ENCODE peak calls at places on chromosome 9, in five cellular contexts. One of them, this sample, is unnamed.
A peak's percentile ranks its signal among the peaks of the same experiment; 100 is the strongest.

GRCh38 chr9:91221332-91221731 is 140.4 kb downstream of the AUH start:
- DNase-seq in IMR-90: peak; percentile 92
- DNase-seq in brain microvascular endothelial cell: peak; percentile 89
- DNase-seq in lower lobe of right lung: no peak
- DNase-seq in pancreas: no peak
- DNase-seq in this sample: no peak

GRCh38 chr9:76996700-76997099 is 22.8 kb upstream of the FOXB2 start:
- DNase-seq in lower lobe of right lung: no peak
- DNase-seq in brain microvascular endothelial cell: peak; percentile 28
- DNase-seq in IMR-90: peak; percentile 21
- DNase-seq in pancreas: no peak
- DNase-seq in this sample: no peak

GRCh38 chr9:98091735-98092632 is 27.0 kb downstream of the TRIM14 start:
- DNase-seq in IMR-90: peak; percentile 30
- DNase-seq in lower lobe of right lung: no peak
- DNase-seq in pancreas: no peak
- DNase-seq in brain microvascular endothelial cell: peak; percentile 41
- DNase-seq in this sample: no peak

GRCh38 chr9:102911185-102911584 is 83.9 kb upstream of the CYLC2 start:
- DNase-seq in pancreas: no peak
- DNase-seq in lower lobe of right lung: no peak
- DNase-seq in brain microvascular endothelial cell: no peak
- DNase-seq in IMR-90: no peak
- DNase-seq in this sample: no peak

GRCh38 chr9:26975728-26976707 is 19.8 kb downstream of the IFT74 start:
- DNase-seq in pancreas: peak; percentile 55
- DNase-seq in IMR-90: peak; percentile 46
- DNase-seq in lower lobe of right lung: no peak
- DNase-seq in brain microvascular endothelial cell: peak; percentile 34
- DNase-seq in this sample: no peak

GRCh38 chr9:24939099-24939850 is 393.6 kb upstream of the IZUMO3 start:
- DNase-seq in IMR-90: no peak
- DNase-seq in lower lobe of right lung: no peak
- DNase-seq in pancreas: no peak
- DNase-seq in brain microvascular endothelial cell: no peak
- DNase-seq in this sample: no peak

GRCh38 chr9:17116400-17116837 is 18.4 kb upstream of the CNTLN start:
- DNase-seq in brain microvascular endothelial cell: no peak
- DNase-seq in pancreas: no peak
- DNase-seq in IMR-90: peak; percentile 54
- DNase-seq in lower lobe of right lung: no peak
- DNase-seq in this sample: no peak

GRCh38 chr9:82423700-82424099 is 435.1 kb downstream of the SPATA31D1 start:
- DNase-seq in lower lobe of right lung: no peak
- DNase-seq in pancreas: no peak
- DNase-seq in brain microvascular endothelial cell: no peak
- DNase-seq in IMR-90: no peak
- DNase-seq in this sample: no peak

DNA sequence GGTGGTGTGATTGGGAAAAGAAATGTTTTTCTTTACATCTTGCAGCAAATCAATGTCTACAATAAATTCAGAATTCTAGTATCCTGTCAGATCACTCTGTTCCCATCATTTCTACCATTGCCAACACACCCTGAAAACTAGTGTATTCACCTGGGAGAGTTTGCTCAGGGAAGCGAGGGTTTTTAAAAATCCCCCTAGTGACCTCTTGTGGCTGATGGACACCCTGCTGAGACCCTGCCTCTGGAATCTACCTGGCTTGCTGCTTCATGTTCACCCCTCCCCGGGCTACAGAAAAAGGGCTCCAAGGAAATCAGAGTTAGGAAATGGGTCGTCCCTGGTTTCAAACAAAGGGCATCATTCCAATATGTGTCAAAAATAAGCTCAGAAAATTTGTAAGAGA is 21.4 kb upstream of the ALDOB start:
- DNase-seq in brain microvascular endothelial cell: no peak
- DNase-seq in IMR-90: no peak
- DNase-seq in pancreas: no peak
- DNase-seq in lower lobe of right lung: no peak
- DNase-seq in this sample: no peak
- TF ChIP-seq CTCF in brain microvascular endothelial cell: peak; percentile 16
- TF ChIP-seq CTCF in IMR-90: no peak
- TF ChIP-seq CTCF in pancreas: no peak
- TF ChIP-seq CTCF in lower lobe of right lung: no peak
- TF ChIP-seq CTCF in this sample: no peak

GRCh38 chr9:128899566-128900322 is 17.8 kb downstream of the LRRC8A start:
- DNase-seq in lower lobe of right lung: no peak
- DNase-seq in brain microvascular endothelial cell: no peak
- DNase-seq in pancreas: no peak
- DNase-seq in IMR-90: no peak
- DNase-seq in this sample: no peak
- H3K36me3 ChIP-seq in lower lobe of right lung: peaks cover 45% of the 10 kb centered on the region
- H3K36me3 ChIP-seq in brain microvascular endothelial cell: peaks cover 22% of the 10 kb centered on the region
- H3K36me3 ChIP-seq in pancreas: no peaks in the 10 kb centered on the region
- H3K36me3 ChIP-seq in IMR-90: peaks cover 26% of the 10 kb centered on the region
- H3K36me3 ChIP-seq in this sample: peaks cover 15% of the 10 kb centered on the region

GRCh38 chr9:92639124-92639523 is 30.8 kb downstream of the IPPK start:
- DNase-seq in IMR-90: no peak
- DNase-seq in lower lobe of right lung: no peak
- DNase-seq in brain microvascular endothelial cell: no peak
- DNase-seq in pancreas: no peak
- DNase-seq in this sample: no peak

GRCh38 chr9:92636627-92637026 is 33.3 kb downstream of the IPPK start:
- DNase-seq in brain microvascular endothelial cell: no peak
- DNase-seq in pancreas: no peak
- DNase-seq in IMR-90: no peak
- DNase-seq in lower lobe of right lung: peak; percentile 30
- DNase-seq in this sample: no peak

GRCh38 chr9:92637331-92637730 is 32.6 kb downstream of the IPPK start:
- DNase-seq in IMR-90: no peak
- DNase-seq in lower lobe of right lung: peak; percentile 35
- DNase-seq in pancreas: no peak
- DNase-seq in brain microvascular endothelial cell: no peak
- DNase-seq in this sample: no peak

GRCh38 chr9:92638621-92639101 is 31.3 kb downstream of the IPPK start:
- DNase-seq in IMR-90: no peak
- DNase-seq in brain microvascular endothelial cell: no peak
- DNase-seq in pancreas: no peak
- DNase-seq in lower lobe of right lung: peak; percentile 32
- DNase-seq in this sample: no peak

DNA sequence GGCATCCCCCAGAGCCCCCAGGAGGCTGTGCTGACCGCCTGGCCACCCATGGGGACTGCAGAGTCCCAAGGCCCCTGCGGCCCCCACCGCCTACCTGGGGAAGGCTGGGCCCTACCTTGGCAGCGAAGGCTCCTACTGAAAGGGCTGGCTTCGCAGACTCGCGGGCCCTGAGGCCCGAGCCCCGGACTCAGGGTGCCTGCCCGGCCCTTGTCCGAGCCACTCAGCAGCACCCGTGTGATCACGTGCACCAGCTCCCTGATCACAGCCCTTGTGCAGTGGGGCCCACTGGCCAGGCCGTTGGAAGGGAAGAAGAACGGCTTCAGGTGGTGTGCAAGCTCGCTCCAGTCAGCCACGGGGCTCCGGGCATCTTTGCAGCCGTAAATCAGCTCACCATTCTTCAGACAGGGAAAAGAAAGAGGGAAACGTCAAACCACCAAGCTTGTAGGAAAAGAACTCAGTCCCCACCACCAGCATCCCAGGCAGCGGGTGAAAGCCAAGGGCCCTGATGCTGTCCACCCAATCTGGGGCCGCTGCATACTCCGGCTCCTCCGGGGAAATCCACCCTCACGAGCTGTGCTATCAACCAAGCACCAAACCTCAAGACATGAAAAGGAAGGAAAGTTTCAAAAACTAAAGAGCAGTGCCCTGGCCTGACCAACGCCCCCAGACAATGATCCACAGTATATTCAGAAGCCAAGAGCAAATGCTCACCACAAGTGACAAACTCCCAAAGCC is 31.9 kb downstream of the IPPK start:
- DNase-seq in IMR-90: no peak
- DNase-seq in pancreas: no peak
- DNase-seq in brain microvascular endothelial cell: no peak
- DNase-seq in lower lobe of right lung: peak; percentile 28
- DNase-seq in this sample: no peak
- H3K4me3 ChIP-seq in IMR-90: no peak overlapping the region
- H3K4me3 ChIP-seq in pancreas: no peak overlapping the region
- H3K4me3 ChIP-seq in brain microvascular endothelial cell: no peak overlapping the region
- H3K4me3 ChIP-seq in lower lobe of right lung: no peak overlapping the region
- H3K4me3 ChIP-seq in this sample: no peak overlapping the region

GRCh38 chr9:127384901-127385300 is 12.1 kb upstream of the SLC2A8 start:
- DNase-seq in IMR-90: no peak
- DNase-seq in pancreas: no peak
- DNase-seq in brain microvascular endothelial cell: no peak
- DNase-seq in lower lobe of right lung: no peak
- DNase-seq in this sample: no peak
- TF ChIP-seq CTCF in IMR-90: no peak
- TF ChIP-seq CTCF in pancreas: no peak
- TF ChIP-seq CTCF in brain microvascular endothelial cell: peak; percentile 36
- TF ChIP-seq CTCF in lower lobe of right lung: no peak
- TF ChIP-seq CTCF in this sample: no peak

DNA sequence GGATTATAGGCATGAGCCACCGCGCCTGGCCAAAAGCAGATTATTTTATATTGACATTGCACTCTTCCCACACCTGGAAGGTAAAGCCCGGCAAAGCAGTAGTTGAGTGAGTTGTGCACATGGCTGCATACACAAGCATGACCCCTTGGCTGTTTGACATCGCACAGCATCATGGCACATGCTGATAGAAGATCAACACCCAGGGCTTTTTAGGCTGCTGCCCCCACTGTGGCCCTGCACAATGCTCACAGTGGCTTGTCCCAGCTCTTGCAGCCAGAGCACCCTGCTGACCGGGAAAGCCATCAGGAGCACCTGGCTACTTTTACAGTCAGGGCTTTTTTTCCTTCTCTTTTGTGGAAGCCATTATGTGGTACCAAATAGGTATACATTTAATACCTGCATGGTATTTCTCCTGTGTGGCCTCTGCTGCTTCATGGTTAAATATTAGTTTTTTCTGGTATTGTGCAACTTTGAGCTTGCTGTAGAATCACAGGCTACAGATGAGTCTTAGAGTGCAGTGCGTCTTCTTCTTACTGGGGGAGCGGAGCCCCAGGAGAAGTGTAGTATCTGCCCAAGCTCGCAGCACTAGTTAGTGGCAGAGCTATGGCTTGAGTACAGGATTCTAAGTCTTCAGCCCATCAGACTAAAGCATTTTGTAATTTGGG is 264.5 kb downstream of the AOPEP start:
- DNase-seq in lower lobe of right lung: no peak
- DNase-seq in pancreas: no peak
- DNase-seq in brain microvascular endothelial cell: no peak
- DNase-seq in IMR-90: no peak
- DNase-seq in this sample: no peak
- H3K36me3 ChIP-seq in lower lobe of right lung: no peaks in the 10 kb centered on the region
- H3K36me3 ChIP-seq in pancreas: no peaks in the 10 kb centered on the region
- H3K36me3 ChIP-seq in brain microvascular endothelial cell: no peaks in the 10 kb centered on the region
- H3K36me3 ChIP-seq in IMR-90: no peaks in the 10 kb centered on the region
- H3K36me3 ChIP-seq in this sample: no peaks in the 10 kb centered on the region

DNA sequence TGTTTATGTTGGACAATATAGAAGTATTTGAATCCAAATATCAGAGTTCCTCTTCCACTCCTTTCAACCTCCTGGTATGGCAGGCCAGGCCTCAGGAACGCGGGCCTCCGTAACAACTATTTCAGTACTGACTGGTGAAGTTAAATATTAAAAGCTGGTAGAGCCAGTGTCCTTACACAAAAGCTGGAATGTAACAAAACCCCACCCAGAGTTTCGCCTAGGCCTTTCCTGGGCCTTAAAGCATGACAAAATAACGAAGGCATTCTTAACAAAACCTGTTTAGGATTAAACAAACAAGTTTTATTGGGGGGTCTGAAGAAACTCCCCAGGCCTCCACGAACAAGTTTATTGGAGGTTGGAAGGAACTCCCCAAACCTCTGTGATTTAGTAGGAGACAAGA is 61.6 kb upstream of the GNE start:
- DNase-seq in pancreas: peak; percentile 48
- DNase-seq in IMR-90: no peak
- DNase-seq in lower lobe of right lung: peak; percentile 56
- DNase-seq in brain microvascular endothelial cell: no peak
- DNase-seq in this sample: no peak
- H3K4me3 ChIP-seq in pancreas: no peak overlapping the region
- H3K4me3 ChIP-seq in IMR-90: no peak overlapping the region
- H3K4me3 ChIP-seq in lower lobe of right lung: no peak overlapping the region
- H3K4me3 ChIP-seq in brain microvascular endothelial cell: no peak overlapping the region
- H3K4me3 ChIP-seq in this sample: no peak overlapping the region

DNA sequence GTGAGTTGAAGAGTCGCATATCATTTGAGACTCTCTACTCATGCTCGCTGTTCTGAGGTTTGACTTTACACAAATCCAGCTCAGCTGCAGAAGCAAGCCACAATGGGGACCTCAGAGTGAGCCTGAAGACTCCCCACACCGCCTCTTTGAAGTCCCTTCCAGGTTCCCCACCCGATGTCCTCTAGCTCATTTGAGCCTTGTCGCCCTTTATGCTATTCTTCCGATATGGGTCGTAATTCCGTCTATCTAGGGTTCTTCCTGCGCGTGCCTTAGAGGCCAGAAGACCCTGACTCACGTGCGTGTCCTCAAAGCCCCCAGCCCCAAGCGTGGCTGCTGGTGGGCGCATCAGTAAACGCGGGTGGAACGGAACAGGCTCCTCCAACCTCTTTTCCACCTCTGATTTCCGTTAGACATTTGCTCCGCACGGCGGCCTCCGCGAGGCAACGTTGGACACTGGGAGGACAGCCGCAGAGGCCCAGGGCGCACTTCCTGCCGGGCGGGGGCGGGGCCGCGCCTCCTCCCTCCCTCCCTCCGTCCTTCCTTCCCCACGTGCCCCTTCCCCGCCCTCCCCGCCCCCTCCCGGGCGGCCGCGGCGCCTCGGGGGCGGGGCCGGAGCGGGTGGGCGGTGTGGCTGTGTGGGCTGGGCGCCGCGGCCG is at the start of gene SNX30:
- DNase-seq in lower lobe of right lung: peak; percentile 94
- DNase-seq in IMR-90: peak; percentile 85
- DNase-seq in brain microvascular endothelial cell: peak; percentile 82
- DNase-seq in pancreas: peak; percentile 92
- DNase-seq in this sample: no peak
- TF ChIP-seq CTCF in lower lobe of right lung: no peak
- TF ChIP-seq CTCF in IMR-90: no peak
- TF ChIP-seq CTCF in brain microvascular endothelial cell: peak; percentile 6
- TF ChIP-seq CTCF in pancreas: no peak
- TF ChIP-seq CTCF in this sample: peak; percentile 18

GRCh38 chr9:111389406-111389805 is 59.4 kb upstream of the OR2K2 start:
- DNase-seq in IMR-90: no peak
- DNase-seq in brain microvascular endothelial cell: no peak
- DNase-seq in pancreas: no peak
- DNase-seq in lower lobe of right lung: no peak
- DNase-seq in this sample: no peak

GRCh38 chr9:111386386-111386785 is 56.4 kb upstream of the OR2K2 start:
- DNase-seq in IMR-90: no peak
- DNase-seq in brain microvascular endothelial cell: no peak
- DNase-seq in pancreas: no peak
- DNase-seq in lower lobe of right lung: no peak
- DNase-seq in this sample: no peak
- H3K36me3 ChIP-seq in IMR-90: peaks cover 47% of the 10 kb centered on the region
- H3K36me3 ChIP-seq in brain microvascular endothelial cell: peaks cover 79% of the 10 kb centered on the region
- H3K36me3 ChIP-seq in pancreas: peaks cover 20% of the 10 kb centered on the region
- H3K36me3 ChIP-seq in lower lobe of right lung: peaks cover 99% of the 10 kb centered on the region
- H3K36me3 ChIP-seq in this sample: peaks cover 22% of the 10 kb centered on the region